ENCODE peak calls at places on chromosomes 16 and 17, in nine cellular contexts. W is heart left ventricle, G is thoracic aorta, X is neural progenitor cell, D is mucosa of descending colon, S is breast epithelium, O is fibroblast of mammary gland, H is endodermal cell, F is cardiac muscle cell. R is an unnamed sample.

GRCh38 chr16:89761304-89761922 is 40.1 kb downstream of the ZNF276 start:
- DNase-seq in W (no peak), G (no peak), X (no peak), D (no peak), S (no peak), O (no peak), H (no peak), F (no peak), R (no peak)

GRCh38 chr17:57892820-57893595 is 43.2 kb upstream of the MRPS23 start:
- DNase-seq in W (peak; percentile 92), G (peak; percentile 92), X (peak; percentile 80), D (peak; percentile 79), S (peak; percentile 80), O (peak; percentile 99), H (peak; percentile 97), F (peak; percentile 99), R (no peak)

GRCh38 chr16:84245933-84246678 is 6.3 kb upstream of the KCNG4 start:
- DNase-seq in W (no peak), G (no peak), X (no peak), D (no peak), S (no peak), O (no peak), H (no peak), F (no peak), R (no peak)

GRCh38 chr17:44345497-44346026 is 460 bp downstream of the GRN start:
- DNase-seq in W (peak; percentile 56), G (no peak), X (peak; percentile 91), D (peak; percentile 69), S (no peak), O (peak; percentile 61), H (peak; percentile 94), F (peak; percentile 55), R (no peak)

GRCh38 chr17:81046770-81047359 is 11.9 kb downstream of the BAIAP2 start:
- DNase-seq in W (no peak), G (no peak), X (no peak), D (no peak), S (no peak), O (no peak), H (no peak), F (no peak), R (no peak)

GRCh38 chr17:8164815-8165131 is 2.0 kb upstream of the VAMP2 start:
- DNase-seq in W (no peak), G (no peak), X (no peak), D (no peak), S (no peak), O (no peak), H (no peak), F (no peak), R (no peak)

GRCh38 chr16:19505600-19506303 is 16.1 kb downstream of the GDE1 start:
- DNase-seq in W (peak; percentile 18), G (no peak), X (no peak), D (no peak), S (no peak), O (peak; percentile 85), H (no peak), F (peak; percentile 63), R (no peak)

GRCh38 chr16:82627811-82628339 is 1.1 kb downstream of the CDH13 start:
- DNase-seq in W (peak; percentile 40), G (no peak), X (peak; percentile 68), D (peak; percentile 36), S (no peak), O (no peak), H (peak; percentile 72), F (peak; percentile 47), R (no peak)

GRCh38 chr17:55110521-55110920 is 142.0 kb downstream of the STXBP4 start:
- DNase-seq in W (no peak), G (no peak), X (no peak), D (peak; percentile 17), S (no peak), O (no peak), H (no peak), F (no peak), R (no peak)

GRCh38 chr16:49987381-49987780 is 37.6 kb upstream of the CNEP1R1 start:
- DNase-seq in W (no peak), G (no peak), X (no peak), D (no peak), S (no peak), O (no peak), H (no peak), F (no peak), R (no peak)

GRCh38 chr16:974606-975312 is 4.0 kb upstream of the LMF1 start:
- DNase-seq in W (no peak), G (no peak), X (no peak), D (no peak), S (no peak), O (no peak), H (no peak), F (no peak), R (peak; percentile 66)

GRCh38 chr16:11390573-11391495 is 45.6 kb downstream of the RMI2 start:
- DNase-seq in W (no peak), G (no peak), X (peak; percentile 50), D (no peak), S (no peak), O (no peak), H (peak; percentile 72), F (no peak), R (no peak)

GRCh38 chr17:2090804-2091534 is 36.1 kb downstream of the HIC1 start:
- DNase-seq in W (peak; percentile 81), G (no peak), X (peak; percentile 74), D (no peak), S (no peak), O (peak; percentile 97), H (peak; percentile 87), F (peak; percentile 95), R (no peak)

GRCh38 chr17:73172252-73172651 is 7.4 kb downstream of the SSTR2 start:
- DNase-seq in W (no peak), G (no peak), X (no peak), D (no peak), S (no peak), O (no peak), H (no peak), F (no peak), R (no peak)

GRCh38 chr17:4719684-4720221 is 9.3 kb downstream of the ARRB2 start:
- DNase-seq in W (no peak), G (no peak), X (no peak), D (no peak), S (no peak), O (no peak), H (no peak), F (peak; percentile 34), R (no peak)

GRCh38 chr16:84925092-84925772 is 86.1 kb downstream of the ZDHHC7 start:
- DNase-seq in W (peak; percentile 56), G (no peak), X (peak; percentile 56), D (peak; percentile 83), S (no peak), O (peak; percentile 46), H (peak; percentile 90), F (peak; percentile 39), R (no peak)

GRCh38 chr17:56754523-56755208 is 79.1 kb downstream of the C17orf67 start:
- DNase-seq in W (no peak), G (no peak), X (peak; percentile 27), D (no peak), S (no peak), O (peak; percentile 28), H (peak; percentile 71), F (peak; percentile 24), R (no peak)

GRCh38 chr17:83149761-83150251 is 70.4 kb downstream of the METRNL start:
- DNase-seq in W (no peak), G (no peak), X (no peak), D (no peak), S (peak; percentile 35), O (peak; percentile 24), H (peak; percentile 42), F (no peak), R (no peak)

DNA sequence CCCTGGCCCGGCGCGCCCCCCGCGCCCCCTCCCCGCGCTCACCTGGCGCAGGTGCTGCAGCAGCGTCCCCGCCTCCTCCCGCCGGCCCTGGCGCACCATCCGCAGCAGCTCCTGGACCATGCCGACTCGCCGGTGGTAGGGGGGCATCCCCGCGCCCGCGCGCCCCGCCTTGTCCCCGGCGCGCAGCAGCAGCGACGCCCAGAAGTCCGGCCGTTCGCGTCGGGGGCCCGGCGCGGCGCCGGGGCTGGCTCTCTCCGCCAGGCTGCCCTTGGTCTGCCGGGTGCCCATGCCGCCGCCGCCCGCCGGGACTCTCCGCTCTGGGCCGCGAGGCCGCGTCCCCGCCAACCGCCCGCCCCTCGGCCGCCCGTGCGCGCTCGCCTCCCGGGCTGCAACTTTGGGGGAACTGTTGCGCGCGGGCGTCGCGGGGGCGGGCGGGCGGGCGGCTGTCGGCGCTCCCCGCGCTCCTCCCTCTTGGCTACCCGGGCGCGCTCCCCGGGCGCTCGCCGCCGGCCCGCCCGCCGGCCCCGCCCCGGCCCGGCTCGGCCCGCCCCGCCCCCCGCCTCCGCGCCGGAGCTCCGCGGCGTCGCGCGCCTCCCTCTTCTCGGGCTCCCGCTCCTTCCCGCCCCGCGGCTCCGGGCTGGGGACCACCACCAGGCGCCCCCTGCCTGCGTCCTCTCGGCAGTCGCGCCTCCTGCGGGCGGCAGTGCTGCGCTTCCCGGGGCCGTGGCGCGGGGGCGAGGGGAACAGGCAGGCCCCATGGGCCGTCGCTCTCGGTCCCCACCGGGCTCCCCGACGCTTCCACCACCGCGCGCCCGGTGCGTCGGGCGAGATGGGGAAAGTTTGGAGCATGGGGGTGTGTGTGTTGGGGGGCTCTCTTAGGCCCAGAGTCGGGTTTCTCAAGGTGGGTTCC is at the start of gene LRRC75A:
- DNase-seq in W (peak; percentile 53), G (no peak), X (peak; percentile 92), D (peak; percentile 63), S (no peak), O (no peak), H (peak; percentile 90), F (peak; percentile 39), R (peak; percentile 76)
- TF ChIP-seq CTCF in W (no peak), G (no peak), X (peak; percentile 50), D (no peak), S (no peak), O (no peak), H (peak; percentile 56), F (no peak), R (peak; percentile 48)

GRCh38 chr17:32609085-32609484 is 122.3 kb downstream of the CDK5R1 start:
- DNase-seq in W (peak; percentile 43), G (no peak), X (no peak), D (peak; percentile 33), S (peak; percentile 56), O (peak; percentile 10), H (no peak), F (no peak), R (no peak)
- TF ChIP-seq CTCF in W (peak; percentile 24), G (no peak), X (peak; percentile 6), D (no peak), S (no peak), O (peak; percentile 4), H (peak; percentile 36), F (no peak), R (peak; percentile 17)

GRCh38 chr16:53024045-53024444 is 28.7 kb downstream of the CHD9NB start:
- DNase-seq in W (no peak), G (no peak), X (no peak), D (no peak), S (no peak), O (no peak), H (no peak), F (no peak), R (no peak)

GRCh38 chr16:53018834-53019416 is 33.8 kb downstream of the CHD9NB start:
- DNase-seq in W (no peak), G (no peak), X (no peak), D (no peak), S (no peak), O (no peak), H (no peak), F (no peak), R (no peak)

GRCh38 chr16:53022374-53022773 is 30.3 kb downstream of the CHD9NB start:
- DNase-seq in W (peak; percentile 23), G (no peak), X (peak; percentile 84), D (peak; percentile 38), S (no peak), O (peak; percentile 52), H (peak; percentile 77), F (peak; percentile 72), R (no peak)
- TF ChIP-seq CTCF in W (peak; percentile 37), G (peak; percentile 26), X (peak; percentile 86), D (no peak), S (peak; percentile 8), O (peak; percentile 62), H (peak; percentile 89), F (peak; percentile 69), R (peak; percentile 88)

GRCh38 chr17:75587718-75588545 is at the start of gene MYO15B:
- DNase-seq in W (peak; percentile 70), G (no peak), X (peak; percentile 83), D (peak; percentile 54), S (no peak), O (no peak), H (peak; percentile 93), F (peak; percentile 62), R (no peak)
- TF ChIP-seq CTCF in W (peak; percentile 46), G (peak; percentile 36), X (peak; percentile 40), D (no peak), S (peak; percentile 5), O (peak; percentile 4), H (peak; percentile 64), F (peak; percentile 36), R (peak; percentile 63)